ENCODE peak calls at places on chromosomes 3 and 15, in four cellular contexts. S is GM12878, P is K562, V is H1. D is an unnamed sample.
A peak's percentile ranks its signal among the peaks of the same experiment; 100 is the strongest.

GRCh38 chr15:22956257-22956979 is 23.8 kb downstream of the CYFIP1 start:
- DNase-seq in S (no peak), P (no peak), V (no peak), D (peak; percentile 51)

GRCh38 chr3:158918008-158918407 is 116.2 kb downstream of the MFSD1 start:
- DNase-seq in S (no peak), P (peak; percentile 39), V (peak; percentile 29), D (peak; percentile 58)

GRCh38 chr3:184229424-184230080 is at the start of gene VWA5B2:
- DNase-seq in S (no peak), P (peak; percentile 87), V (no peak), D (peak; percentile 99)

GRCh38 chr15:28974142-28974541 is 88.4 kb downstream of the APBA2 start:
- DNase-seq in S (no peak), P (no peak), V (no peak), D (no peak)

GRCh38 chr3:141804447-141804777 is 41.2 kb downstream of the GRK7 start:
- DNase-seq in S (peak; percentile 1), P (no peak), V (no peak), D (no peak)

GRCh38 chr15:90400005-90400758 is 12.1 kb downstream of the IQGAP1 start:
- DNase-seq in S (no peak), P (no peak), V (no peak), D (no peak)

GRCh38 chr3:37174532-37175126 is at the start of gene LRRFIP2:
- DNase-seq in S (peak; percentile 51), P (no peak), V (no peak), D (peak; percentile 33)

GRCh38 chr3:45881031-45882022 is 5.0 kb upstream of the CCR9 start:
- DNase-seq in S (no peak), P (peak; percentile 83), V (no peak), D (no peak)

GRCh38 chr3:188041193-188041592 is 112.8 kb upstream of the LPP start:
- DNase-seq in S (no peak), P (no peak), V (no peak), D (no peak)

GRCh38 chr3:136682740-136683312 is 69.4 kb downstream of the STAG1 start:
- DNase-seq in S (no peak), P (no peak), V (no peak), D (no peak)

GRCh38 chr15:101171954-101172353 is 79.9 kb downstream of the CHSY1 start:
- DNase-seq in S (no peak), P (no peak), V (no peak), D (peak; percentile 73)

GRCh38 chr3:59302442-59302841 is 252.6 kb upstream of the CFAP20DC start:
- DNase-seq in S (no peak), P (no peak), V (no peak), D (no peak)

GRCh38 chr3:44511238-44511567 is 33.7 kb upstream of the ZNF445 start:
- DNase-seq in S (no peak), P (no peak), V (no peak), D (peak; percentile 32)

GRCh38 chr15:58585668-58586461 is 154.1 kb downstream of the LIPC start:
- DNase-seq in S (peak; percentile 59), P (no peak), V (no peak), D (no peak)

GRCh38 chr3:190840146-190840545 is 22.3 kb downstream of the GMNC start:
- DNase-seq in S (no peak), P (no peak), V (no peak), D (no peak)

GRCh38 chr3:195063596-195064193 is 207.3 kb downstream of the XXYLT1 start:
- DNase-seq in S (no peak), P (no peak), V (no peak), D (no peak)

GRCh38 chr15:74454764-74455500 is 6.0 kb downstream of the UBL7 start:
- DNase-seq in S (no peak), P (no peak), V (no peak), D (no peak)

GRCh38 chr3:126542340-126543241 is 16.1 kb downstream of the C3orf22 start:
- DNase-seq in S (no peak), P (no peak), V (no peak), D (peak; percentile 25)

GRCh38 chr15:41630616-41631218 is 29.5 kb upstream of the MGA start:
- DNase-seq in S (no peak), P (no peak), V (no peak), D (no peak)

GRCh38 chr15:41629436-41629835 is 30.8 kb upstream of the MGA start:
- DNase-seq in S (no peak), P (no peak), V (no peak), D (no peak)

GRCh38 chr15:41631880-41632279 is 28.3 kb upstream of the MGA start:
- DNase-seq in S (no peak), P (no peak), V (no peak), D (no peak)

GRCh38 chr15:41627204-41627603 is 33.0 kb upstream of the MGA start:
- DNase-seq in S (no peak), P (no peak), V (no peak), D (no peak)

GRCh38 chr15:41629883-41630282 is 30.3 kb upstream of the MGA start:
- DNase-seq in S (no peak), P (no peak), V (no peak), D (no peak)
- TF ChIP-seq RAD21 in S (no peak), P (no peak), V (no peak), D (no peak)

DNA sequence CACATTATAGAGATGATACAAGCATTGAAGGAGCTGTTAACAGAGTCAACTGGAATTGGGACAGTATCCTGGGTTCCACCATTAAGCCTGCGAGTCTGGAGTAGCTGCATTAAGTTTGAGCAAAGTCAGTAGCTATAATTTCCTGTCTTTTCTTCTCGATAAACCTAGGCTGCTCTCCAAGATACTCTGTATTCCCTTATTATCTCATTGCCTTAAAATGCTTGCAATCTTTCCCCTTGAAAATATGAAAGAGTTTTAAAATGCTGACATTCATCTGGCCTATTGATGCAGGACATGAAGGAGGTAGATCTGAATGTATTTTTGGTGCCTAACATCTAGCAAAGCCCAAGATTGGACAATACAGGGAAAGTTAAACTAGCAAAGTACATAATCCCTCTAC is 9.3 kb downstream of the MTHFS start:
- DNase-seq in S (no peak), P (no peak), V (no peak), D (no peak)
- TF ChIP-seq NRF1 in S (no peak), P (no peak), V (no peak), D (no peak)

GRCh38 chr15:35349916-35350315 is 196.0 kb downstream of the DPH6 start:
- DNase-seq in S (no peak), P (no peak), V (no peak), D (no peak)
- TF ChIP-seq RAD21 in S (no peak), P (no peak), V (no peak), D (no peak)

GRCh38 chr15:98085003-98085639 is 124.6 kb downstream of the ARRDC4 start:
- DNase-seq in S (no peak), P (peak; percentile 40), V (no peak), D (peak; percentile 44)

GRCh38 chr15:98083203-98083910 is 122.9 kb downstream of the ARRDC4 start:
- DNase-seq in S (no peak), P (no peak), V (no peak), D (no peak)
- TF ChIP-seq NRF1 in S (no peak), P (no peak), V (no peak), D (no peak)

D was measured in SK-N-SH.